ENCODE peak calls at places on chromosome 7, in five cellular contexts. One of them, this sample, is unnamed.

GRCh38 chr7:41046221-41046761 is 656.6 kb downstream of the INHBA start:
- DNase-seq in AG10803: no peak
- DNase-seq in HCT116: no peak
- DNase-seq in fibroblast of mammary gland: peak
- DNase-seq in CD8-positive, alpha-beta T cell: no peak
- DNase-seq in this sample: no peak

GRCh38 chr7:48253020-48253419 is 81.8 kb downstream of the ABCA13 start:
- DNase-seq in AG10803: no peak
- DNase-seq in HCT116: no peak
- DNase-seq in fibroblast of mammary gland: no peak
- DNase-seq in CD8-positive, alpha-beta T cell: no peak
- DNase-seq in this sample: no peak

GRCh38 chr7:2876031-2876862 is 32.1 kb upstream of the GNA12 start:
- DNase-seq in AG10803: peak
- DNase-seq in HCT116: no peak
- DNase-seq in fibroblast of mammary gland: peak
- DNase-seq in CD8-positive, alpha-beta T cell: no peak
- DNase-seq in this sample: no peak

GRCh38 chr7:73769481-73770001 is 529 bp downstream of the CLDN3 start:
- DNase-seq in AG10803: no peak
- DNase-seq in HCT116: no peak
- DNase-seq in fibroblast of mammary gland: no peak
- DNase-seq in CD8-positive, alpha-beta T cell: no peak
- DNase-seq in this sample: no peak

GRCh38 chr7:137772221-137772620 is 74.6 kb downstream of the DGKI start:
- DNase-seq in AG10803: peak
- DNase-seq in HCT116: no peak
- DNase-seq in fibroblast of mammary gland: peak
- DNase-seq in CD8-positive, alpha-beta T cell: no peak
- DNase-seq in this sample: no peak

GRCh38 chr7:33862946-33863814 is 42.2 kb upstream of the BMPER start:
- DNase-seq in AG10803: peak
- DNase-seq in HCT116: no peak
- DNase-seq in fibroblast of mammary gland: no peak
- DNase-seq in CD8-positive, alpha-beta T cell: no peak
- DNase-seq in this sample: no peak

GRCh38 chr7:140018125-140019043 is 44.4 kb downstream of the PARP12 start:
- DNase-seq in AG10803: no peak
- DNase-seq in HCT116: no peak
- DNase-seq in fibroblast of mammary gland: no peak
- DNase-seq in CD8-positive, alpha-beta T cell: no peak
- DNase-seq in this sample: no peak

GRCh38 chr7:8365499-8366110 is 67.8 kb upstream of the NXPH1 start:
- DNase-seq in AG10803: no peak
- DNase-seq in HCT116: peak
- DNase-seq in fibroblast of mammary gland: no peak
- DNase-seq in CD8-positive, alpha-beta T cell: no peak
- DNase-seq in this sample: no peak

GRCh38 chr7:108066486-108066885 is 63.5 kb upstream of the LAMB1 start:
- DNase-seq in AG10803: peak
- DNase-seq in HCT116: no peak
- DNase-seq in fibroblast of mammary gland: peak
- DNase-seq in CD8-positive, alpha-beta T cell: no peak
- DNase-seq in this sample: no peak

GRCh38 chr7:101106387-101106786 is 20.5 kb upstream of the SERPINE1 start:
- DNase-seq in AG10803: no peak
- DNase-seq in HCT116: no peak
- DNase-seq in fibroblast of mammary gland: no peak
- DNase-seq in CD8-positive, alpha-beta T cell: no peak
- DNase-seq in this sample: no peak

GRCh38 chr7:83468251-83468739 is 180.6 kb downstream of the SEMA3E start:
- DNase-seq in AG10803: peak
- DNase-seq in HCT116: peak
- DNase-seq in fibroblast of mammary gland: peak
- DNase-seq in CD8-positive, alpha-beta T cell: no peak
- DNase-seq in this sample: no peak

GRCh38 chr7:81725496-81726117 is 44.2 kb downstream of the HGF start:
- DNase-seq in AG10803: peak
- DNase-seq in HCT116: no peak
- DNase-seq in fibroblast of mammary gland: peak
- DNase-seq in CD8-positive, alpha-beta T cell: no peak
- DNase-seq in this sample: no peak

GRCh38 chr7:134016223-134016941 is 110.8 kb upstream of the LRGUK start:
- DNase-seq in AG10803: peak
- DNase-seq in HCT116: peak
- DNase-seq in fibroblast of mammary gland: peak
- DNase-seq in CD8-positive, alpha-beta T cell: no peak
- DNase-seq in this sample: no peak

GRCh38 chr7:155296788-155297516 is 726 bp upstream of the INSIG1 start:
- DNase-seq in AG10803: peak
- DNase-seq in HCT116: no peak
- DNase-seq in fibroblast of mammary gland: peak
- DNase-seq in CD8-positive, alpha-beta T cell: peak
- DNase-seq in this sample: no peak

GRCh38 chr7:137970263-137970975 is 31.5 kb downstream of the CREB3L2 start:
- DNase-seq in AG10803: peak
- DNase-seq in HCT116: no peak
- DNase-seq in fibroblast of mammary gland: peak
- DNase-seq in CD8-positive, alpha-beta T cell: no peak
- DNase-seq in this sample: no peak

GRCh38 chr7:16991551-16991950 is 109.8 kb upstream of the AGR3 start:
- DNase-seq in AG10803: no peak
- DNase-seq in HCT116: no peak
- DNase-seq in fibroblast of mammary gland: no peak
- DNase-seq in CD8-positive, alpha-beta T cell: no peak
- DNase-seq in this sample: no peak

GRCh38 chr7:32164341-32164996 is 94.3 kb upstream of the PDE1C start:
- DNase-seq in AG10803: peak
- DNase-seq in HCT116: peak
- DNase-seq in fibroblast of mammary gland: peak
- DNase-seq in CD8-positive, alpha-beta T cell: no peak
- DNase-seq in this sample: no peak

GRCh38 chr7:100407285-100408180 is 21.0 kb downstream of the ZCWPW1 start:
- DNase-seq in AG10803: peak
- DNase-seq in HCT116: peak
- DNase-seq in fibroblast of mammary gland: peak
- DNase-seq in CD8-positive, alpha-beta T cell: no peak
- DNase-seq in this sample: no peak

GRCh38 chr7:117669818-117670217 is 190.0 kb downstream of the CFTR start:
- DNase-seq in AG10803: no peak
- DNase-seq in HCT116: no peak
- DNase-seq in fibroblast of mammary gland: peak
- DNase-seq in CD8-positive, alpha-beta T cell: no peak
- DNase-seq in this sample: no peak

GRCh38 chr7:51234139-51234538 is 82.5 kb downstream of the COBL start:
- DNase-seq in AG10803: no peak
- DNase-seq in HCT116: no peak
- DNase-seq in fibroblast of mammary gland: no peak
- DNase-seq in CD8-positive, alpha-beta T cell: no peak
- DNase-seq in this sample: no peak

GRCh38 chr7:92808006-92808405 is 28.4 kb downstream of the CDK6 start:
- DNase-seq in AG10803: peak
- DNase-seq in HCT116: no peak
- DNase-seq in fibroblast of mammary gland: peak
- DNase-seq in CD8-positive, alpha-beta T cell: no peak
- DNase-seq in this sample: no peak

GRCh38 chr7:158587425-158588084 is at the start of gene PTPRN2:
- DNase-seq in AG10803: peak
- DNase-seq in HCT116: no peak
- DNase-seq in fibroblast of mammary gland: peak
- DNase-seq in CD8-positive, alpha-beta T cell: peak
- DNase-seq in this sample: peak

GRCh38 chr7:50558380-50559051 is 6.7 kb downstream of the DDC start:
- DNase-seq in AG10803: no peak
- DNase-seq in HCT116: no peak
- DNase-seq in fibroblast of mammary gland: no peak
- DNase-seq in CD8-positive, alpha-beta T cell: no peak
- DNase-seq in this sample: no peak

GRCh38 chr7:149284343-149284742 is 22.3 kb downstream of the ZNF783 start:
- DNase-seq in AG10803: no peak
- DNase-seq in HCT116: no peak
- DNase-seq in fibroblast of mammary gland: no peak
- DNase-seq in CD8-positive, alpha-beta T cell: peak
- DNase-seq in this sample: no peak

GRCh38 chr7:5320802-5321396 is 38.2 kb downstream of the SLC29A4 start:
- DNase-seq in AG10803: no peak
- DNase-seq in HCT116: no peak
- DNase-seq in fibroblast of mammary gland: no peak
- DNase-seq in CD8-positive, alpha-beta T cell: no peak
- DNase-seq in this sample: no peak

GRCh38 chr7:24756989-24757798 is at the start of gene GSDME:
- DNase-seq in AG10803: peak
- DNase-seq in HCT116: no peak
- DNase-seq in fibroblast of mammary gland: peak
- DNase-seq in CD8-positive, alpha-beta T cell: no peak
- DNase-seq in this sample: peak

GRCh38 chr7:147081117-147081516 is 964.5 kb downstream of the CNTNAP2 start:
- DNase-seq in AG10803: peak
- DNase-seq in HCT116: no peak
- DNase-seq in fibroblast of mammary gland: no peak
- DNase-seq in CD8-positive, alpha-beta T cell: no peak
- DNase-seq in this sample: no peak

GRCh38 chr7:154913645-154914579 is 89.0 kb downstream of the PAXIP1 start:
- DNase-seq in AG10803: peak
- DNase-seq in HCT116: peak
- DNase-seq in fibroblast of mammary gland: peak
- DNase-seq in CD8-positive, alpha-beta T cell: peak
- DNase-seq in this sample: peak

DNA sequence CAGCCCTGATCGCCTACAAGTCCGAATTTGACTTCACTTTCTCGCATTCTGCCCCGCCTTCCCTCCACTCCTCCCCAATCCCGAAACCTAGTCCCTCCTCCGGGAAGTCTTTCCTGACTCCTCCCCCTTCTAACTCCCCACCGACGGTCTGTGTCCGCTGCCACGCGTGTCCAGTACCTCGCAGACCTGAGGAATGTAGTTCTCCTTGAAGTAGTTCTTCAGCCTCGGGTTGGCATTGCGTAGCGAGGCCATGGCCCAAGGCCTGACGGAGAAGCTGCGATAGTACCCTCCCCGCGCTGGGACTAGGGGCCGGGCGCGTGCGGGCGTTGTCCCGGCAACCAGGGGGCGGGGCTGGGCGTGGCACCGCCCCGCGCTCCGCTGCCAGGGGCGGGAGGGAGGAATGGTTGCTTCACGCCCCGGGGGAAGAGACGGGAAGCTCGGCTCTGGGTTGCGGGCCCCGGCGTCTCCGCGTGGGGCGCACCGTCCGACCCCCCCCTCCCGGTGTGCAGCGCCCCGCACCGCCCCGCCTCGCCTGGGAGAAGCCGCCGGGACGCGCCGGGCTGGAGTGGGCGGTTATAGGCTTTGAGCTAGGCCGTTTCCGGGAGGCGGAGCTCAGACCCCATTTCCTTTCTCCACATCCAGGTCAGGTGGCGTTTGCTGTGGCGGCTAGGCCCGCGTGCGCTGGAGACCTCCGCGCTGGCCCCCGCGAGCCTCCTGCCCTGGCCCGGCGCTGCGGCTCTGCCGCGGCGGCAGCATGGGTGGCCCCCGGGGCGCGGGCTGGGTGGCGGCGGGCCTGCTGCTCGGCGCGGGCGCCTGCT is at the start of the genes ARMC10 and FBXL13:
- DNase-seq in AG10803: peak
- DNase-seq in HCT116: peak
- DNase-seq in fibroblast of mammary gland: peak
- DNase-seq in CD8-positive, alpha-beta T cell: peak
- DNase-seq in this sample: peak
- TF ChIP-seq CTCF in AG10803: peak
- TF ChIP-seq CTCF in HCT116: no peak
- TF ChIP-seq CTCF in fibroblast of mammary gland: no peak
- TF ChIP-seq CTCF in CD8-positive, alpha-beta T cell: no peak
- TF ChIP-seq CTCF in this sample: no peak

DNA sequence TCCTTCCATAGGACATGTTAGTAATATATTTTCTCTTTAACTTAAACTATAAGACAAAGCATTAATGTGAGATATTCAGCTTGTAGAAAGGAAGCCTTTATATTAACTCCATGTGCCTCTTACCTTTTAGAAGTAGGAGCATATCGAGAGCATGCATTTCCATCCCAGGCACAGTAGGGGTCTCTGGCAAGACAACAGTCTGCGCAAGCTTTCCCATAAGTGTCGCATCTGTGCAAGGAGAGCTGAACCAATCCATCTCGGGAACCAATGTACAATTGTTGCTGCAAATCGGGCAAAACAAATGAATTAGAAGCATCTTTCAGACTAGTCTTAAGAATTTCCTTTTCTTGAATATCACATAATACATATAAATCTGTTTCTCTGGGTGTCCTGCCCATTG is 171.9 kb downstream of the SEMA3D start:
- DNase-seq in AG10803: no peak
- DNase-seq in HCT116: no peak
- DNase-seq in fibroblast of mammary gland: no peak
- DNase-seq in CD8-positive, alpha-beta T cell: no peak
- DNase-seq in this sample: no peak
- TF ChIP-seq CTCF in AG10803: no peak
- TF ChIP-seq CTCF in HCT116: no peak
- TF ChIP-seq CTCF in fibroblast of mammary gland: no peak
- TF ChIP-seq CTCF in CD8-positive, alpha-beta T cell: no peak
- TF ChIP-seq CTCF in this sample: no peak

DNA sequence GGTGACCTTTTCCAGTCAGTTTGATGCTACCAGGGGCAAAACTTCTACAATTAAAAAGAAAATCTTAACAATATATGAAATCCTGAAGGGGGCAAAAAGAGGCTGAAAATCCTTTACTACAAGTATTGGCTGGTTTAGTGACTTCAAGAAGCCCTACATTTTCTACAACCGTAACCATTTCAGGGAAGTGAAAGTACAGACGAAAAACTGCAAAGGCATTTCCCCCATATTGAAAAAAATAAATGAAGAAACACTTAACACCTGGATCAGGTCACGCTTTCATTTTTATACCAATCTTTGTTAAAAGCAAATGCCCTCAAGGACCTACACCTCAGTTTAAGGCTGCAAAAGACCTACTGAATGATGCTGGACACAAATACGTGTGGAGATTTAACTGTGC is 38.6 kb downstream of the IL6 start:
- DNase-seq in AG10803: no peak
- DNase-seq in HCT116: no peak
- DNase-seq in fibroblast of mammary gland: no peak
- DNase-seq in CD8-positive, alpha-beta T cell: no peak
- DNase-seq in this sample: no peak
- TF ChIP-seq CTCF in AG10803: no peak
- TF ChIP-seq CTCF in HCT116: no peak
- TF ChIP-seq CTCF in fibroblast of mammary gland: no peak
- TF ChIP-seq CTCF in CD8-positive, alpha-beta T cell: no peak
- TF ChIP-seq CTCF in this sample: no peak

GRCh38 chr7:95688931-95689453 is 83.4 kb upstream of the DYNC1I1 start:
- DNase-seq in AG10803: no peak
- DNase-seq in HCT116: no peak
- DNase-seq in fibroblast of mammary gland: peak
- DNase-seq in CD8-positive, alpha-beta T cell: no peak
- DNase-seq in this sample: no peak

GRCh38 chr7:95691464-95691863 is 80.9 kb upstream of the DYNC1I1 start:
- DNase-seq in AG10803: no peak
- DNase-seq in HCT116: no peak
- DNase-seq in fibroblast of mammary gland: no peak
- DNase-seq in CD8-positive, alpha-beta T cell: no peak
- DNase-seq in this sample: no peak

GRCh38 chr7:95687759-95688343 is 84.5 kb upstream of the DYNC1I1 start:
- DNase-seq in AG10803: peak
- DNase-seq in HCT116: peak
- DNase-seq in fibroblast of mammary gland: peak
- DNase-seq in CD8-positive, alpha-beta T cell: no peak
- DNase-seq in this sample: no peak

GRCh38 chr7:95693551-95694333 is 78.6 kb upstream of the DYNC1I1 start:
- DNase-seq in AG10803: peak
- DNase-seq in HCT116: peak
- DNase-seq in fibroblast of mammary gland: peak
- DNase-seq in CD8-positive, alpha-beta T cell: no peak
- DNase-seq in this sample: no peak

GRCh38 chr7:95690367-95690947 is 81.9 kb upstream of the DYNC1I1 start:
- DNase-seq in AG10803: peak
- DNase-seq in HCT116: peak
- DNase-seq in fibroblast of mammary gland: peak
- DNase-seq in CD8-positive, alpha-beta T cell: no peak
- DNase-seq in this sample: no peak
- TF ChIP-seq CTCF in AG10803: peak
- TF ChIP-seq CTCF in HCT116: peak
- TF ChIP-seq CTCF in fibroblast of mammary gland: peak
- TF ChIP-seq CTCF in CD8-positive, alpha-beta T cell: peak
- TF ChIP-seq CTCF in this sample: peak